ENCODE peak calls at places on chromosome 21, in eight cellular contexts. N is lower lobe of right lung; J is K562; A is SJSA1; O is CD4-positive, alpha-beta memory T cell; C is brain microvascular endothelial cell; Y is right atrium auricular region; H is AG04450. I is an unnamed sample.

GRCh38 chr21:43267391-43268085 is 98.7 kb downstream of the CRYAA start:
- DNase-seq in N (peak), A (no peak), C (no peak), Y (no peak), J (no peak), H (no peak), O (no peak), I (no peak)

GRCh38 chr21:15564907-15565306 is 164.9 kb upstream of the USP25 start:
- DNase-seq in A (no peak), H (no peak), N (no peak), O (no peak), Y (no peak), J (no peak), C (no peak), I (no peak)

GRCh38 chr21:17191346-17191993 is 321.4 kb upstream of the CXADR start:
- DNase-seq in Y (no peak), O (no peak), A (no peak), C (no peak), J (no peak), H (no peak), N (no peak), I (no peak)

GRCh38 chr21:31557421-31557955 is 102.0 kb upstream of the SOD1 start:
- DNase-seq in H (no peak), J (no peak), Y (no peak), N (no peak), O (peak), C (no peak), A (no peak), I (no peak)

GRCh38 chr21:42956824-42957632 is 17.3 kb upstream of the PKNOX1 start:
- DNase-seq in J (no peak), Y (no peak), C (no peak), H (no peak), O (no peak), N (no peak), A (no peak), I (no peak)

GRCh38 chr21:43782741-43783700 is 6.4 kb upstream of the RRP1 start:
- DNase-seq in A (no peak), N (no peak), J (no peak), Y (no peak), O (no peak), H (no peak), C (no peak), I (peak)

GRCh38 chr21:36236052-36236730 is 79.6 kb downstream of the DOP1B start:
- DNase-seq in H (no peak), A (no peak), Y (no peak), O (no peak), J (no peak), C (no peak), N (no peak), I (no peak)

GRCh38 chr21:27756191-27756590 is 789.3 kb upstream of the ADAMTS5 start:
- DNase-seq in A (no peak), O (no peak), C (no peak), N (no peak), Y (no peak), H (no peak), J (no peak), I (peak)

GRCh38 chr21:33949516-33950424 is 34.2 kb upstream of the ATP5PO start:
- DNase-seq in N (no peak), H (no peak), A (no peak), C (no peak), J (no peak), O (peak), Y (no peak), I (no peak)

GRCh38 chr21:35796834-35797233 is 263.5 kb downstream of the SETD4 start:
- DNase-seq in H (no peak), C (no peak), O (no peak), J (no peak), Y (no peak), A (no peak), N (no peak), I (no peak)

GRCh38 chr21:31974454-31974985 is 101.7 kb downstream of the HUNK start:
- DNase-seq in H (no peak), Y (no peak), J (no peak), A (no peak), N (no peak), O (peak), C (no peak), I (no peak)

GRCh38 chr21:31444061-31444460 is 100.0 kb upstream of the TIAM1 start:
- DNase-seq in C (no peak), H (no peak), Y (peak), A (no peak), O (no peak), J (no peak), N (no peak), I (no peak)

GRCh38 chr21:34510148-34511142 is 1.6 kb downstream of the KCNE1 start:
- DNase-seq in C (peak), H (no peak), A (peak), O (no peak), Y (peak), N (peak), J (peak), I (no peak)

DNA sequence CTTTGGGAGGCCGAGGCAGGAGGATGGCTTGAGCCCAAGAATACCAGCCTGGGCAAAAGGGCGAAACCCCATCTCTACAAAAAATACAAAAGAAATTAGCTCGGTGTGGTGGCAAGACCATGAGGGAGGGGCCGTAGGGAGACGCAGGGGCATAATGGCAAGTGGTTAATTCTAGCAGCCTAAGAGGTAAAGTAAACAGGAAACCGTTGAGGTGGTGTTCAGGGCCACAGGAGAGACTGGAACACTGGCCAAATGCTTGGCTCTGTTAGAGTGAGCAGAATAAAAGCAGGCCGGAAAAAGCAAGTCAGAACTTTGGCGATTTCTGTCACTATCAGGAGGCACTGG is 89.2 kb downstream of the RIPK4 start:
- DNase-seq in J (no peak), Y (no peak), C (no peak), N (no peak), A (peak), O (no peak), H (no peak), I (no peak)
- H3K27ac ChIP-seq in J (no peak), Y (no peak), C (no peak), N (peak), A (peak), O (no peak), H (no peak), I (peak)

DNA sequence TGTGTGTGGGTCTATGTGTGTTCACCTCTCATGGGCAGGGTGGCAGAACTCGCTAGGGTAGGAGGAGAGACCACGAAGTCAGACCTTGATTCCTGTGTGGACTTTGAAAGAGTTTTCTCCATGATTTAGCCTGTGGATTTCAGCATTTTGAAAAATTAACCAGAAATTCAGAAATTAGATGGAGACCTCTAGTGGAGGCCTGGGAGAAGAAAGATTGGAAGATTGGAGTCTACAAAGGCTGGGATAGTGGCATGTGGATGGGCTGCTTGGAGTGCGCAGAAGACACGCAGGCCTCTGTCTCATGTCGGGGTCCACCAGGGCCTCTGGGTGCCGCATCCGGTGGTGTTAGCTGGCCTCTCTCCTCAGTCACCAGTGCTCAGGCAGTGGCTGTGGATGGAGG is 18.9 kb upstream of the IGSF5 start:
- DNase-seq in N (no peak), C (no peak), Y (no peak), A (no peak), H (no peak), O (no peak), J (no peak), I (no peak)
- H3K27ac ChIP-seq in N (no peak), C (no peak), Y (no peak), A (no peak), H (no peak), O (no peak), J (no peak), I (no peak)

DNA sequence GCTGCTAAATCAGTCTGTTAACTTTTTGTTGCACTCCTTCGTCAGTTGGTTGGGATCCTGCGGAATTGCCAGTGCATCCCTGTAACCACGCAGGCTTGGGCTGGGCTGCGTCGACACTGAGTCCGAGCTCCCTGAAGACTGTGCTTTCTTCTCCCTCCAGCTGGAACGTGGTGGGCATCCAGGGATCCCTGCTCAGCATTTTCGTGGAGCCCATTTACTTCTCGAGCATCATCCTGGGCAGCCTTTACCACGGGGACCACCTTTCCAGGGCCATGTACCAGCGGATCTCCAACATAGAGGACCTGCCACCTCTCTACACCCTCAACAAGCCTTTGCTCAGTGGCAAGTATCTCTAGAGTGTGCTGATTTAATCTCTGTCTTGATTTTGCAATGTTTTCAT is 83.3 kb downstream of the POFUT2 start:
- DNase-seq in J (no peak), N (no peak), H (no peak), A (no peak), Y (no peak), O (no peak), C (no peak), I (no peak)
- H3K27ac ChIP-seq in J (no peak), N (no peak), H (no peak), A (no peak), Y (no peak), O (no peak), C (no peak), I (no peak)

DNA sequence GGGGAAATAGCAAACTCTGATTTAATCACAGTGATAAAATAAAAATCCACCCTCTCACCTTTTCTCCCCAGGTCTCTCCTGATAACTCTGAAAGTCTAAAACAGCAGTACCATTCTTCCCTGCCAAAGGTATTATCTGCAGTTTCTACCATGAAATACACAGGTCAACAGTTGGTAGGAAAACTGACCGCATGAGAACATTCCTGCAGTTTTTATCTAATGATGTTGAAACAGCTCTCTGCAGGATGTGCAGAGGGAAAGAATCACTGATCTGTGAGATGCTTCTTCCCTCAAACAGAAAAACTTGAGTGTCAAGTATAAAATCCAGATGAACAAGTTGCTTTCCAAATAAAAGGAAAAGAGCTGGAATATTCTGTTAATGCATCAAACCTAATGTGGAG is 39.1 kb downstream of the KCNJ6 start:
- DNase-seq in C (peak), J (no peak), Y (no peak), O (no peak), A (peak), H (no peak), N (no peak), I (no peak)
- H3K27ac ChIP-seq in C (no peak), J (no peak), Y (no peak), O (no peak), A (peak), H (no peak), N (no peak), I (no peak)

DNA sequence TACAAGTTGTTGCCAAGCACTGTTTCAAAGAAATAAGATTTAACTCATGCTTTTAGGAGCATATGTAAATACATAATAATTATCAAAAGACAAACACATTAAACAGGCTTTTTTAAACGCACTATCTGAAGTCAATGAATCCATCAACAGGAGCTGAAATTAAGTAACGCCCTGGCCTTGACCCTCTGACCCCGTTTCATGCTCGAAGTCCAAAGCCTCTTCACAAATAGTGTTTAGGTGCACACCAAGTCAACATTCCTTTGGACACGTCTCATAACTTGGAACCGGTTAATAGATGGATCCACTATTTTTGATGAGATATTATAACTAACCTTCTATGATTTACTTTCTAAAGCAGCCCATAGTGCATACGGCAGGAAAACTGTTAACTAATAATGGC is 209.3 kb downstream of the GABPA start:
- DNase-seq in A (no peak), J (no peak), N (no peak), Y (no peak), C (no peak), O (no peak), H (no peak), I (no peak)
- H3K27ac ChIP-seq in A (no peak), J (no peak), N (no peak), Y (no peak), C (no peak), O (no peak), H (no peak), I (no peak)

GRCh38 chr21:41816583-41817165 is 49.8 kb upstream of the RIPK4 start:
- DNase-seq in Y (peak), H (no peak), N (no peak), C (peak), A (peak), O (peak), J (peak), I (no peak)
- H3K27ac ChIP-seq in Y (no peak), H (no peak), N (no peak), C (no peak), A (no peak), O (no peak), J (no peak), I (no peak)

GRCh38 chr21:46412521-46413364 is 45.9 kb upstream of the DIP2A start:
- DNase-seq in Y (no peak), J (no peak), A (no peak), C (no peak), H (no peak), O (no peak), N (peak), I (no peak)
- H3K27ac ChIP-seq in Y (no peak), J (no peak), A (no peak), C (no peak), H (no peak), O (no peak), N (no peak), I (no peak)

DNA sequence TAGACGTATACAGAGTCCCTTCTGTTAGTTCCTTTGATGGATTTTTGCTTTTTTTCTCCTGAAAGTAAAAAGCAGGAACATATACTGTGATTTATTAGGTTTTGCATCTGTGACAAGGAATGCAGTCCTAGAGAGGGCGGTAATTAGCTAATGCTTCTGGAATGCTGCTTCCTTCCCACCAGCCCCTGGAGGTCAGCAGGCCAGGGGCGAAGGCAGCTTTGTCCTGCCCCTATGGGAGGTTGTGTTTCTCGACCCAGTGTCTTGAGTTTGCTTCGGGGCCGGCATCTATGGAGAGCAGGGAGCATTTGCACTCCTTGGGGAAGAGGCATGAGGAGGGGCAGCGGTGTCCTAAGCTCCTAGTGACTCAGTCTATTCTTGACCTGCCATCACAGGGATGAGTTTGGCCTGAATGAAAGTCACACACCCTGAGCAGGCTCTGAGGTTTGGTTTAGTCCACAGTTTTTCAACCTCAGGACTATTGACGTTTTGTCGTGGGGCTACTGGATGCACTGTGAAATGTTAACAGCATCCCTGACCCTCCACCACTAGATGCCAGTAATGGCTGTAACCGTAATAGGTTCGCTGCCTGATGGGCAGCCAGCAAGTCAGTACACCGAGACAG is 85.0 kb upstream of the KCNJ15 start:
- DNase-seq in H (peak), N (no peak), C (peak), O (no peak), Y (no peak), J (no peak), A (peak), I (no peak)
- H3K27ac ChIP-seq in H (peak), N (no peak), C (peak), O (no peak), Y (no peak), J (no peak), A (peak), I (peak)

GRCh38 chr21:26614251-26614650 is 41.2 kb upstream of the CYYR1 start:
- DNase-seq in J (no peak), A (no peak), Y (no peak), C (no peak), H (no peak), N (no peak), O (no peak), I (no peak)
- H3K27ac ChIP-seq in J (no peak), A (no peak), Y (no peak), C (no peak), H (no peak), N (no peak), O (no peak), I (no peak)